ENCODE peak calls at places on chromosome 10, in five cellular contexts. A is GM20000, U is anterior cingulate cortex, K is PC-3, C is endothelial cell. M is an unnamed sample.

GRCh38 chr10:22325272-22325947 is 4.5 kb downstream of the BMI1 start:
- DNase-seq in A (peak; percentile 90), U (peak; percentile 56), C (peak; percentile 83), K (peak; percentile 71), M (peak; percentile 48)

GRCh38 chr10:79559726-79560125 is 481 bp downstream of the SFTPA2 start:
- DNase-seq in K (no peak), A (no peak), U (no peak), C (no peak), M (no peak)

GRCh38 chr10:73819513-73820093 is 8.2 kb upstream of the NDST2 start:
- DNase-seq in U (no peak), K (peak; percentile 97), C (no peak), A (no peak), M (no peak)

GRCh38 chr10:125768217-125768616 is 7.4 kb downstream of the MMP21 start:
- DNase-seq in C (no peak), U (no peak), K (no peak), A (no peak), M (no peak)

GRCh38 chr10:107163086-107163880 is 1.2 kb downstream of the SORCS1 start:
- DNase-seq in K (no peak), A (no peak), U (no peak), C (no peak), M (no peak)

GRCh38 chr10:110399163-110400094 is 94.7 kb upstream of the SMNDC1 start:
- DNase-seq in A (no peak), C (no peak), U (no peak), K (peak; percentile 96), M (no peak)

GRCh38 chr10:42744134-42744701 is 38.4 kb upstream of the BMS1 start:
- DNase-seq in K (peak; percentile 14), C (no peak), U (no peak), A (no peak), M (no peak)

GRCh38 chr10:35335133-35335532 is 1.2 kb upstream of the CCNY start:
- DNase-seq in C (no peak), K (peak; percentile 83), A (no peak), U (no peak), M (no peak)

GRCh38 chr10:95305606-95306385 is 15.0 kb upstream of the PDLIM1 start:
- DNase-seq in K (no peak), A (no peak), C (no peak), U (no peak), M (no peak)

M was measured in HAP-1.